ENCODE peak calls at places on chromosome 7, in four cellular contexts. S is IMR-90, M is mesendoderm, N is H1. V is an unnamed sample.
A peak's percentile ranks its signal among the peaks of the same experiment; 100 is the strongest.

GRCh38 chr7:121083790-121084251 is 95.3 kb downstream of the CPED1 start:
- DNase-seq in S (peak; percentile 51), M (no peak), N (no peak), V (no peak)

GRCh38 chr7:29109815-29110385 is 36.4 kb downstream of the CPVL start:
- DNase-seq in S (no peak), M (no peak), N (no peak), V (no peak)

GRCh38 chr7:65216469-65216868 is 157.2 kb upstream of the ZNF92 start:
- DNase-seq in S (peak; percentile 16), M (peak; percentile 74), N (peak; percentile 63), V (peak; percentile 84)

GRCh38 chr7:30800785-30801252 is 29.6 kb downstream of the MINDY4 start:
- DNase-seq in S (peak; percentile 81), M (peak; percentile 74), N (peak; percentile 21), V (peak; percentile 56)

GRCh38 chr7:106744507-106745180 is 83.7 kb upstream of the CCDC71L start:
- DNase-seq in S (no peak), M (peak; percentile 44), N (no peak), V (no peak)

GRCh38 chr7:149716007-149716931 is 57.1 kb downstream of the ZNF467 start:
- DNase-seq in S (peak; percentile 23), M (no peak), N (no peak), V (peak; percentile 23)

GRCh38 chr7:137015015-137015414 is 146.6 kb downstream of the CHRM2 start:
- DNase-seq in S (no peak), M (no peak), N (no peak), V (no peak)

GRCh38 chr7:155951554-155952158 is 139.4 kb upstream of the SHH start:
- DNase-seq in S (peak; percentile 86), M (peak; percentile 48), N (no peak), V (no peak)

GRCh38 chr7:155208681-155209477 is 88.8 kb upstream of the INSIG1 start:
- DNase-seq in S (peak; percentile 47), M (no peak), N (no peak), V (no peak)

GRCh38 chr7:131522325-131522920 is 34.0 kb downstream of the PODXL start:
- DNase-seq in S (no peak), M (no peak), N (no peak), V (no peak)

GRCh38 chr7:130234078-130234477 is 26.4 kb downstream of the SSMEM1 start:
- DNase-seq in S (no peak), M (no peak), N (no peak), V (no peak)

GRCh38 chr7:27737591-27737990 is 2.4 kb upstream of the TAX1BP1 start:
- DNase-seq in S (no peak), M (no peak), N (no peak), V (no peak)

GRCh38 chr7:149196151-149196704 is 882 bp downstream of the ZNF282 start:
- DNase-seq in S (no peak), M (peak; percentile 52), N (no peak), V (no peak)

GRCh38 chr7:36278767-36279171 is 110.9 kb upstream of the ANLN start:
- DNase-seq in S (peak; percentile 89), M (peak; percentile 72), N (no peak), V (no peak)

GRCh38 chr7:73703985-73704639 is 15.4 kb downstream of the STX1A start:
- DNase-seq in S (peak; percentile 12), M (peak; percentile 83), N (peak; percentile 47), V (peak; percentile 96)

GRCh38 chr7:150877545-150877944 is 25.2 kb downstream of the AOC1 start:
- DNase-seq in S (no peak), M (peak; percentile 51), N (no peak), V (no peak)

GRCh38 chr7:15317215-15317614 is 244.6 kb downstream of the AGMO start:
- DNase-seq in S (no peak), M (no peak), N (no peak), V (no peak)

GRCh38 chr7:51706851-51707250 is 390.2 kb upstream of the COBL start:
- DNase-seq in S (no peak), M (no peak), N (no peak), V (no peak)

GRCh38 chr7:8216291-8216690 is 45.7 kb downstream of the ICA1 start:
- DNase-seq in S (no peak), M (no peak), N (no peak), V (no peak)

GRCh38 chr7:150951521-150951920 is 26.6 kb downstream of the KCNH2 start:
- DNase-seq in S (no peak), M (no peak), N (no peak), V (no peak)

GRCh38 chr7:1858435-1859265 is 188.6 kb downstream of the ELFN1 start:
- DNase-seq in S (no peak), M (no peak), N (no peak), V (no peak)

GRCh38 chr7:152202056-152202455 is 176.6 kb downstream of the GALNT11 start:
- DNase-seq in S (peak; percentile 50), M (no peak), N (no peak), V (no peak)

GRCh38 chr7:16668049-16668858 is 22.3 kb downstream of the BZW2 start:
- DNase-seq in S (peak; percentile 100), M (peak; percentile 83), N (no peak), V (no peak)

GRCh38 chr7:97116308-97116707 is 1.2 kb upstream of the SDHAF3 start:
- DNase-seq in S (no peak), M (no peak), N (no peak), V (no peak)

GRCh38 chr7:79553811-79554555 is 100.5 kb upstream of the MAGI2 start:
- DNase-seq in S (peak; percentile 78), M (no peak), N (no peak), V (no peak)

GRCh38 chr7:461453-462172 is 58.0 kb downstream of the PDGFA start:
- DNase-seq in S (no peak), M (peak; percentile 31), N (no peak), V (no peak)

GRCh38 chr7:90723866-90724265 is 127.7 kb downstream of the CDK14 start:
- DNase-seq in S (no peak), M (no peak), N (no peak), V (no peak)

GRCh38 chr7:155594961-155595366 is 48.6 kb upstream of the CNPY1 start:
- DNase-seq in S (no peak), M (peak; percentile 93), N (peak; percentile 27), V (peak; percentile 82)

GRCh38 chr7:118195837-118196474 is 12.0 kb downstream of the LSM8 start:
- DNase-seq in S (peak; percentile 70), M (peak; percentile 59), N (no peak), V (no peak)

DNA sequence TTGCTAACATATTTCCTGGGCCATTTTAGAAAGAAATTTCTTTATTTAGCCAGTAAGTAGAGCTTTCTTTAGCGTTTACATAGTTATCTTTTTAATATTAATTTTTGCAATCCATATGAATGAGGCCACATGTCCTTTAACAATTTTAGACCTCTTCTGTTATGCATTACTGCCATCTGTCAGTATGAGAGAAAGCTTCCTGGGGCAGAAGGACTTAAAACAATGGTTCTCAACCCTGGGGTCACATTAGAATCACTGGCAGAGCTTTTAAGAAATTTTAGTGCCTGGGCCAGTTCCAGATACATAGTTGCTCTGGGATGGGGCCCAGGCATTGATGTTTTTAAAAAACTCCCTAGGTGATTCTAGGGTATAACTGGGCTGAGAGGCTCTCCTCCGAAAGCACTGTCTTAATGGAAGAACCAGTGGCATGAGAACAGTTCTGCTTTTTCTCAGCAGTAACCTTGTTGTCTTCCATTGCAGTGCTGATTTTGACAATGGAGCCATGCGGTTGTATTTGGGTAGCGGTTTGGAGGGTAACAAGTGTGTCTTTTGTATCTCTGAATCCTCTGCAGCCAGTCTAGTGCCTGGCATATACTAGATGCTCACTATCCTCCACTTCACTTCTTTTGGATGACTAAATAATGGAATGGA is 226.9 kb downstream of the AUTS2 start:
- DNase-seq in S (no peak), M (no peak), N (no peak), V (no peak)
- H4K5ac ChIP-seq in S (no peak overlapping the region), M (no peak overlapping the region), N (no peak overlapping the region), V (no peak overlapping the region)

GRCh38 chr7:47514818-47515217 is 67.1 kb downstream of the TNS3 start:
- DNase-seq in S (peak; percentile 44), M (no peak), N (no peak), V (no peak)
- H4K5ac ChIP-seq in S (peak overlapping the region; percentile 8), M (no peak overlapping the region), N (no peak overlapping the region), V (no peak overlapping the region)

GRCh38 chr7:42210333-42210732 is 26.7 kb downstream of the GLI3 start:
- DNase-seq in S (no peak), M (no peak), N (no peak), V (no peak)
- H4K5ac ChIP-seq in S (no peak overlapping the region), M (no peak overlapping the region), N (no peak overlapping the region), V (no peak overlapping the region)

DNA sequence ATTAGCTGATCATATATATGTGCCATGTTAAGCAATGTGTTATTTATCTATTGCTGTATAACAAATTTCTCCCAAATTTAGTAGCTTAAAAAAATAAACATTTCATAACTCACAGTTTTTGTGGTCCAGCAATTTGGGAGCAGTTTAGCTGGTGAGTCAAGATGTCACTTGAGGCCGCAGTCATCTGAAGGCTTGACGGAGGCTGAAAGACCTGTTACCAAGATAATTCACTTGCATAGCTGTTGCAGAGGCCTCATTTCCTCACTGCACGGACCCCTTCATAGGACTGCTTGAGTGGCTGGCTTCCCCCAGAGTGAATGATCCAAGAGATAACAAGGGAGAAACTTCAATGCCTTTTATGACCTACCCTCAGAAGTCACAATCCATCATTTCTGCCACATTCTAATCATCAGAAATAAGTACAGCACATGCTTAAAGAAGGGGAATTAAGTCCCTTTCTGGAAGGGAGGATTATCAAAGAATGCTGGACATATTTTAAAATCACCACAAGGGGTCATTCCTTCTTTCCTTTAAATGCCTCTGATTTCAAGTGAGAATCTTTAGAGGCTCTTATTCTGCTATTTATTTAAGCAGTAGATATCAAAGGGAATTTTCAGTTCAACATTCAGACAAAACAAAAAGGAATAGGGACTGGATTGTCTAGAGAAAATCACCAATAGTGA is 10.5 kb upstream of the SRPK2 start:
- DNase-seq in S (peak; percentile 52), M (no peak), N (no peak), V (no peak)
- H4K5ac ChIP-seq in S (no peak overlapping the region), M (no peak overlapping the region), N (no peak overlapping the region), V (no peak overlapping the region)

DNA sequence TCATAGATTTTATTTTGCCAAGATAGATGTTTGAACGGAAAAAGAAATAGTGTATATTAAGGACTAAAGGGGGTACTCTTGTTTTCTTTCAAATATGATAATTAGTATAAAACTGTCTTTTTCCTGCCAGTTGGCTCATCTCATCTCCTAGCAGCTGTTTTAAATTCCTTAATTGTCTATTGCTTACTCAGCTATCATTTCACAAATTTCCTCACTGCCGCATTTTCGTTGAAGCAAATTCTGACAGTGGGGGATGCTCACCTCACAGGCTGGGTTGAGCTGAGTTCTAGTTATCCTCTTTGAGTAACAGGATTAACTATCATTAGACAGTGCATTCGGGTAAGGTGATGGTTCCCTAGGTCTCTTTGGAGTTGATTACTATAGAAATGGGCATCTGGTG is 592.0 kb downstream of the AUTS2 start:
- DNase-seq in S (no peak), M (no peak), N (no peak), V (no peak)
- H4K5ac ChIP-seq in S (no peak overlapping the region), M (no peak overlapping the region), N (no peak overlapping the region), V (no peak overlapping the region)

DNA sequence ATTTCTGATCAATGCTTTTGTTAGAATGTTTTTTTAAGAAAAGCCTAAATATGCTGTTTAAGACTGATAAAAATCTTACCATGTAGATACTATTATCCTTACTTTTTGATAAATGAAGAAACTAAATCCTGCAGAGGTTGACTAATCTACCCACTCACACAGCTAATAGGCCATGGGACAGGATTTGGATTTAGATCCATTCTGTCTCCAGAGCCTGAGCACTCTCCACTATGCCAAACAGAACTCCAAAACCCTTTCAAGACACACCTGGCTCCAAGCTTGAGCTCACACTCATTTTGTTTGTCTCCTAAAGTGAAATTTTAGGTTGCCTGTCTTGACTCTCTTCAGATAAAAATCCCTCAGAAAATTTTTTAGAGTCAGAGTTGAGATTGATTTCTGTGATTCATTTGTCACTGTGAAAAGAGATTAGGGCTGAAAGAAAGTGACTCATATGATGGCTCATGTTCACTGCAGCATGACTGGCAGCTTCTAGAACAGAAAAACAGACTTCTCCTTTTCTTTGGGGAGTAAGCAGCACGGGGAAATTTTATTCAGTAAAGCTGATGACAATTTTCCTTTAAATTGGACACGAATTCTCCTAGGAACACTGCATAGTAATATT is 132.3 kb upstream of the POT1 start:
- DNase-seq in S (peak; percentile 41), M (peak; percentile 45), N (no peak), V (no peak)
- H4K5ac ChIP-seq in S (no peak overlapping the region), M (no peak overlapping the region), N (no peak overlapping the region), V (no peak overlapping the region)